ENCODE peak calls at places on chromosome 19, in five cellular contexts. Q is psoas muscle, N is heart right ventricle, X is OCI-LY7, P is hepatocyte. V is an unnamed sample.

GRCh38 chr19:55632463-55632834 is 8.1 kb upstream of the ZNF784 start:
- DNase-seq in Q (peak; percentile 73), P (peak; percentile 98), X (peak; percentile 96), N (peak; percentile 92), V (peak; percentile 91)

GRCh38 chr19:14840206-14840605 is 5.2 kb upstream of the OR7A5 start:
- DNase-seq in N (no peak), X (no peak), Q (no peak), P (no peak), V (no peak)

GRCh38 chr19:27672309-27673047 is 1540.5 kb downstream of the UQCRFS1 start:
- DNase-seq in Q (peak; percentile 51), P (no peak), N (peak; percentile 56), X (no peak), V (no peak)

GRCh38 chr19:17610384-17610783 is 54.9 kb downstream of the COLGALT1 start:
- DNase-seq in X (peak; percentile 81), N (no peak), P (no peak), Q (no peak), V (no peak)

GRCh38 chr19:18044825-18045304 is 36.9 kb downstream of the ARRDC2 start:
- DNase-seq in N (peak; percentile 82), Q (peak; percentile 85), P (peak; percentile 75), X (peak; percentile 96), V (peak; percentile 58)

GRCh38 chr19:5719274-5719960 is 529 bp downstream of the LONP1 start:
- DNase-seq in P (no peak), X (peak; percentile 52), Q (no peak), N (no peak), V (no peak)

GRCh38 chr19:13756210-13756609 is 8.1 kb upstream of the MRI1 start:
- DNase-seq in X (no peak), N (no peak), P (no peak), Q (no peak), V (no peak)

GRCh38 chr19:2653717-2654584 is 48.5 kb downstream of the GNG7 start:
- DNase-seq in P (no peak), Q (no peak), X (no peak), N (no peak), V (no peak)

GRCh38 chr19:33621811-33622504 is at the start of gene CHST8:
- DNase-seq in X (no peak), P (peak; percentile 61), N (peak; percentile 45), Q (peak; percentile 62), V (no peak)

GRCh38 chr19:42423462-42424344 is 3.5 kb downstream of the LIPE start:
- DNase-seq in X (peak; percentile 97), Q (peak; percentile 86), P (peak; percentile 90), N (peak; percentile 92), V (peak; percentile 48)

GRCh38 chr19:18156841-18157464 is 4.0 kb downstream of the PIK3R2 start:
- DNase-seq in N (peak; percentile 90), Q (peak; percentile 91), X (no peak), P (peak; percentile 89), V (peak; percentile 55)

GRCh38 chr19:5339950-5340636 is 519 bp downstream of the PTPRS start:
- DNase-seq in P (peak; percentile 51), Q (no peak), N (no peak), X (peak; percentile 51), V (no peak)

GRCh38 chr19:14381689-14382474 is 638 bp downstream of the ADGRE5 start:
- DNase-seq in Q (peak; percentile 66), P (no peak), X (peak; percentile 66), N (peak; percentile 48), V (peak; percentile 28)

GRCh38 chr19:7715671-7716070 is 13.7 kb upstream of the FCER2 start:
- DNase-seq in N (no peak), P (no peak), X (no peak), Q (no peak), V (no peak)

GRCh38 chr19:2503521-2504109 is 27.7 kb downstream of the GADD45B start:
- DNase-seq in N (no peak), X (no peak), Q (no peak), P (peak; percentile 88), V (no peak)

GRCh38 chr19:53865918-53866696 is 1.6 kb upstream of the MYADM start:
- DNase-seq in Q (peak; percentile 89), X (no peak), N (peak; percentile 81), P (peak; percentile 91), V (peak; percentile 61)

GRCh38 chr19:2631213-2631821 is 71.2 kb downstream of the GNG7 start:
- DNase-seq in Q (peak; percentile 54), N (no peak), P (no peak), X (peak; percentile 81), V (no peak)

GRCh38 chr19:23345838-23346237 is 49.4 kb downstream of the ZNF91 start:
- DNase-seq in Q (no peak), P (no peak), N (no peak), X (no peak), V (no peak)

GRCh38 chr19:21023901-21024300 is 3.4 kb downstream of the ZNF430 start:
- DNase-seq in Q (no peak), P (peak; percentile 9), N (no peak), X (no peak), V (no peak)

GRCh38 chr19:50003810-50004419 is 21.3 kb downstream of the VRK3 start:
- DNase-seq in P (peak; percentile 40), X (no peak), Q (peak; percentile 73), N (peak; percentile 16), V (no peak)

GRCh38 chr19:397321-397720 is 11.6 kb downstream of the C2CD4C start:
- DNase-seq in X (no peak), P (no peak), Q (no peak), N (no peak), V (no peak)

GRCh38 chr19:33234736-33235135 is 9.1 kb upstream of the SLC7A10 start:
- DNase-seq in N (no peak), Q (peak; percentile 42), X (no peak), P (no peak), V (no peak)

GRCh38 chr19:50569023-50569697 is 925 bp upstream of the LRRC4B start:
- DNase-seq in Q (no peak), X (no peak), P (no peak), N (no peak), V (no peak)

GRCh38 chr19:43380771-43381386 is 27.4 kb downstream of the CD177 start:
- DNase-seq in X (no peak), P (no peak), N (no peak), Q (no peak), V (no peak)

GRCh38 chr19:2376784-2377519 is 16.9 kb downstream of the TMPRSS9 start:
- DNase-seq in Q (no peak), N (no peak), P (no peak), X (no peak), V (no peak)

GRCh38 chr19:43798546-43799409 is 3.5 kb downstream of the LYPD5 start:
- DNase-seq in Q (no peak), N (no peak), X (no peak), P (peak; percentile 87), V (no peak)

GRCh38 chr19:45636275-45636674 is 2.9 kb downstream of the EML2 start:
- DNase-seq in N (no peak), P (no peak), Q (no peak), X (no peak), V (no peak)
- H3K4me3 ChIP-seq in N (no peak overlapping the region), P (no peak overlapping the region), Q (no peak overlapping the region), X (no peak overlapping the region), V (no peak overlapping the region)

GRCh38 chr19:40240332-40240731 is 13.8 kb upstream of the CCNP start:
- DNase-seq in P (no peak), X (no peak), N (no peak), Q (no peak), V (no peak)

GRCh38 chr19:40242480-40242879 is 16.0 kb upstream of the CCNP start:
- DNase-seq in X (no peak), N (no peak), P (no peak), Q (no peak), V (no peak)

GRCh38 chr19:40241809-40242384 is 15.4 kb upstream of the CCNP start:
- DNase-seq in N (peak; percentile 83), P (no peak), Q (peak; percentile 74), X (no peak), V (peak; percentile 38)

GRCh38 chr19:40239415-40240226 is 13.1 kb upstream of the CCNP start:
- DNase-seq in Q (no peak), P (no peak), N (no peak), X (no peak), V (no peak)

GRCh38 chr19:40241125-40241808 is 14.8 kb upstream of the CCNP start:
- DNase-seq in P (no peak), N (no peak), X (no peak), Q (no peak), V (no peak)
- H3K36me3 ChIP-seq in P (no peaks in the 10 kb centered on the region), N (no peaks in the 10 kb centered on the region), X (peaks cover 52% of the 10 kb centered on the region), Q (no peaks in the 10 kb centered on the region), V (no peaks in the 10 kb centered on the region)

GRCh38 chr19:11420894-11421606 is 1.9 kb upstream of the RGL3 start:
- DNase-seq in X (no peak), P (peak; percentile 28), Q (peak; percentile 70), N (peak; percentile 37), V (no peak)

GRCh38 chr19:11423164-11423803 is 4.2 kb upstream of the RGL3 start:
- DNase-seq in N (no peak), P (no peak), Q (no peak), X (no peak), V (no peak)

GRCh38 chr19:11422163-11423068 is 3.3 kb upstream of the RGL3 start:
- DNase-seq in P (peak; percentile 86), Q (peak; percentile 86), N (peak; percentile 79), X (peak; percentile 95), V (peak; percentile 41)

GRCh38 chr19:11420429-11420893 is 1.3 kb upstream of the RGL3 start:
- DNase-seq in P (peak; percentile 66), Q (peak; percentile 88), N (peak; percentile 65), X (no peak), V (peak; percentile 36)

GRCh38 chr19:11421607-11422098 is 2.5 kb upstream of the RGL3 start:
- DNase-seq in Q (peak; percentile 70), P (peak; percentile 69), N (peak; percentile 38), X (peak; percentile 88), V (no peak)
- H3K4me3 ChIP-seq in Q (peak overlapping the region; percentile 47), P (no peak overlapping the region), N (peak overlapping the region; percentile 50), X (peak overlapping the region; percentile 63), V (peak overlapping the region; percentile 40)

GRCh38 chr19:45051929-45052579 is 13.2 kb downstream of the CLASRP start:
- DNase-seq in X (peak; percentile 74), N (no peak), Q (no peak), P (peak; percentile 34), V (no peak)
- H3K36me3 ChIP-seq in X (peaks cover 84% of the 10 kb centered on the region), N (no peaks in the 10 kb centered on the region), Q (peaks cover 7% of the 10 kb centered on the region), P (no peaks in the 10 kb centered on the region), V (peaks cover 18% of the 10 kb centered on the region)

DNA sequence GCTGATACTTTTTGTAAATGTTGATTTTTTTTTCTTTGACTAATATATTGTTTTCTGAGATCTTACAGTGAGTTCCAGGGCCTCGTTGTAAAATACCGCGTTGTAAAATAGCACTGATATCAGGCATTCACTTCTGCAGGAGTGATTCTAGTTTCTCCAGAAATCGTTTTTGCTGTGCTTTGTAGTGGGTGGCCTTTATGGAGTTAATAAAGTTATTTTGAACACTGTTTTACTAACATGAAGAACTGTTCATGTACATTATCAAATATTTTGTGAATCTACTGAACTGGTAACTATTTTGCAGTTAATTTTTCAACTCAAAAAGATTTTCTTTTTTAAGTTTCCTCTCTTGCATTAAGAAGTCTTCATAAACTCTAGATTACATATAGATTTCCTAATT is 985 bp upstream of the ZNF266 start:
- DNase-seq in Q (no peak), P (no peak), X (no peak), N (no peak), V (no peak)
- H3K4me3 ChIP-seq in Q (peak overlapping the region; percentile 82), P (peak overlapping the region; percentile 45), X (peak overlapping the region; percentile 93), N (no peak overlapping the region), V (no peak overlapping the region)

GRCh38 chr19:19647037-19647835 is 3.8 kb upstream of the GMIP start:
- DNase-seq in N (no peak), X (no peak), Q (no peak), P (no peak), V (no peak)
- H3K36me3 ChIP-seq in N (no peaks in the 10 kb centered on the region), X (peaks cover 74% of the 10 kb centered on the region), Q (peaks cover 6% of the 10 kb centered on the region), P (no peaks in the 10 kb centered on the region), V (peaks cover 42% of the 10 kb centered on the region)

V was measured in tibial nerve.